ENCODE peak calls at places on chromosomes 4 and X, in ten cellular contexts. One of them, this sample, is unnamed.

GRCh38 chrX:71913156-71913950 is 2.7 kb downstream of the NHSL2 start:
- DNase-seq in stimulated activated CD4-positive, alpha-beta T cell treated with anti-CD3 and anti-CD28 coated beads, Interleukin-4, amount 100 ng/mL, for 4 hours: no peak
- DNase-seq in foreskin fibroblast: no peak
- DNase-seq in NB4: no peak
- DNase-seq in NCI-H1092: no peak
- DNase-seq in SK-N-SH: no peak
- DNase-seq in progenitor cell of endocrine pancreas: no peak
- DNase-seq in NT2/D1: no peak
- DNase-seq in NCI-H1105 treated with DMSO at 0.1 percent for 48 hours: no peak
- DNase-seq in NCI-H69: no peak
- DNase-seq in this sample: no peak

GRCh38 chr4:2948895-2949781 is 14.1 kb downstream of the NOP14 start:
- DNase-seq in NCI-H1092: no peak
- DNase-seq in progenitor cell of endocrine pancreas: no peak
- DNase-seq in foreskin fibroblast: no peak
- DNase-seq in NB4: peak
- DNase-seq in NCI-H69: no peak
- DNase-seq in NT2/D1: no peak
- DNase-seq in stimulated activated CD4-positive, alpha-beta T cell treated with anti-CD3 and anti-CD28 coated beads, Interleukin-4, amount 100 ng/mL, for 4 hours: no peak
- DNase-seq in SK-N-SH: no peak
- DNase-seq in NCI-H1105 treated with DMSO at 0.1 percent for 48 hours: no peak
- DNase-seq in this sample: no peak

GRCh38 chrX:108892501-108892900 is 156.1 kb upstream of the IRS4 start:
- DNase-seq in NCI-H69: no peak
- DNase-seq in NB4: no peak
- DNase-seq in SK-N-SH: no peak
- DNase-seq in NT2/D1: no peak
- DNase-seq in NCI-H1105 treated with DMSO at 0.1 percent for 48 hours: no peak
- DNase-seq in foreskin fibroblast: no peak
- DNase-seq in progenitor cell of endocrine pancreas: no peak
- DNase-seq in NCI-H1092: no peak
- DNase-seq in stimulated activated CD4-positive, alpha-beta T cell treated with anti-CD3 and anti-CD28 coated beads, Interleukin-4, amount 100 ng/mL, for 4 hours: no peak
- DNase-seq in this sample: no peak

GRCh38 chr4:141074098-141074878 is 59.0 kb downstream of the RNF150 start:
- DNase-seq in progenitor cell of endocrine pancreas: no peak
- DNase-seq in stimulated activated CD4-positive, alpha-beta T cell treated with anti-CD3 and anti-CD28 coated beads, Interleukin-4, amount 100 ng/mL, for 4 hours: no peak
- DNase-seq in NB4: no peak
- DNase-seq in foreskin fibroblast: no peak
- DNase-seq in NCI-H1105 treated with DMSO at 0.1 percent for 48 hours: no peak
- DNase-seq in NCI-H69: peak
- DNase-seq in NT2/D1: no peak
- DNase-seq in NCI-H1092: no peak
- DNase-seq in SK-N-SH: no peak
- DNase-seq in this sample: no peak

GRCh38 chr4:85127653-85128052 is 161.2 kb upstream of the WDFY3 start:
- DNase-seq in NCI-H1092: no peak
- DNase-seq in foreskin fibroblast: peak
- DNase-seq in progenitor cell of endocrine pancreas: no peak
- DNase-seq in stimulated activated CD4-positive, alpha-beta T cell treated with anti-CD3 and anti-CD28 coated beads, Interleukin-4, amount 100 ng/mL, for 4 hours: no peak
- DNase-seq in NCI-H69: peak
- DNase-seq in NCI-H1105 treated with DMSO at 0.1 percent for 48 hours: no peak
- DNase-seq in NB4: peak
- DNase-seq in NT2/D1: no peak
- DNase-seq in SK-N-SH: peak
- DNase-seq in this sample: peak

GRCh38 chrX:21870494-21870893 is 14.7 kb downstream of the YY2 start:
- DNase-seq in stimulated activated CD4-positive, alpha-beta T cell treated with anti-CD3 and anti-CD28 coated beads, Interleukin-4, amount 100 ng/mL, for 4 hours: no peak
- DNase-seq in NCI-H1092: no peak
- DNase-seq in SK-N-SH: no peak
- DNase-seq in progenitor cell of endocrine pancreas: no peak
- DNase-seq in NT2/D1: no peak
- DNase-seq in NCI-H69: no peak
- DNase-seq in foreskin fibroblast: no peak
- DNase-seq in NB4: no peak
- DNase-seq in NCI-H1105 treated with DMSO at 0.1 percent for 48 hours: no peak
- DNase-seq in this sample: no peak

GRCh38 chr4:171813195-171813955 is at the start of gene GALNTL6:
- DNase-seq in SK-N-SH: peak
- DNase-seq in foreskin fibroblast: no peak
- DNase-seq in progenitor cell of endocrine pancreas: no peak
- DNase-seq in NB4: no peak
- DNase-seq in stimulated activated CD4-positive, alpha-beta T cell treated with anti-CD3 and anti-CD28 coated beads, Interleukin-4, amount 100 ng/mL, for 4 hours: no peak
- DNase-seq in NCI-H69: peak
- DNase-seq in NCI-H1105 treated with DMSO at 0.1 percent for 48 hours: peak
- DNase-seq in NT2/D1: no peak
- DNase-seq in NCI-H1092: no peak
- DNase-seq in this sample: no peak

GRCh38 chr4:123352240-123352945 is 44.2 kb upstream of the SPRY1 start:
- DNase-seq in SK-N-SH: no peak
- DNase-seq in NCI-H1105 treated with DMSO at 0.1 percent for 48 hours: peak
- DNase-seq in NCI-H1092: no peak
- DNase-seq in NT2/D1: no peak
- DNase-seq in NB4: no peak
- DNase-seq in NCI-H69: peak
- DNase-seq in progenitor cell of endocrine pancreas: no peak
- DNase-seq in foreskin fibroblast: no peak
- DNase-seq in stimulated activated CD4-positive, alpha-beta T cell treated with anti-CD3 and anti-CD28 coated beads, Interleukin-4, amount 100 ng/mL, for 4 hours: no peak
- DNase-seq in this sample: no peak

GRCh38 chr4:130545596-130545995 is 1449.6 kb downstream of the C4orf33 start:
- DNase-seq in SK-N-SH: no peak
- DNase-seq in NB4: no peak
- DNase-seq in NCI-H69: no peak
- DNase-seq in foreskin fibroblast: no peak
- DNase-seq in stimulated activated CD4-positive, alpha-beta T cell treated with anti-CD3 and anti-CD28 coated beads, Interleukin-4, amount 100 ng/mL, for 4 hours: no peak
- DNase-seq in NCI-H1092: no peak
- DNase-seq in progenitor cell of endocrine pancreas: no peak
- DNase-seq in NCI-H1105 treated with DMSO at 0.1 percent for 48 hours: no peak
- DNase-seq in NT2/D1: no peak
- DNase-seq in this sample: no peak

GRCh38 chr4:180532691-180533090 is 1710.5 kb upstream of the TENM3 start:
- DNase-seq in NT2/D1: no peak
- DNase-seq in SK-N-SH: no peak
- DNase-seq in foreskin fibroblast: no peak
- DNase-seq in NB4: no peak
- DNase-seq in NCI-H69: no peak
- DNase-seq in stimulated activated CD4-positive, alpha-beta T cell treated with anti-CD3 and anti-CD28 coated beads, Interleukin-4, amount 100 ng/mL, for 4 hours: no peak
- DNase-seq in NCI-H1105 treated with DMSO at 0.1 percent for 48 hours: no peak
- DNase-seq in progenitor cell of endocrine pancreas: no peak
- DNase-seq in NCI-H1092: no peak
- DNase-seq in this sample: no peak

GRCh38 chr4:102007959-102008425 is 217.5 kb downstream of the BANK1 start:
- DNase-seq in NT2/D1: no peak
- DNase-seq in SK-N-SH: no peak
- DNase-seq in NB4: peak
- DNase-seq in NCI-H69: no peak
- DNase-seq in progenitor cell of endocrine pancreas: no peak
- DNase-seq in NCI-H1105 treated with DMSO at 0.1 percent for 48 hours: no peak
- DNase-seq in stimulated activated CD4-positive, alpha-beta T cell treated with anti-CD3 and anti-CD28 coated beads, Interleukin-4, amount 100 ng/mL, for 4 hours: no peak
- DNase-seq in foreskin fibroblast: no peak
- DNase-seq in NCI-H1092: no peak
- DNase-seq in this sample: no peak

GRCh38 chr4:98446499-98447375 is 185.6 kb downstream of the RAP1GDS1 start:
- DNase-seq in NT2/D1: no peak
- DNase-seq in foreskin fibroblast: peak
- DNase-seq in SK-N-SH: no peak
- DNase-seq in NCI-H69: no peak
- DNase-seq in stimulated activated CD4-positive, alpha-beta T cell treated with anti-CD3 and anti-CD28 coated beads, Interleukin-4, amount 100 ng/mL, for 4 hours: peak
- DNase-seq in progenitor cell of endocrine pancreas: no peak
- DNase-seq in NCI-H1092: no peak
- DNase-seq in NCI-H1105 treated with DMSO at 0.1 percent for 48 hours: no peak
- DNase-seq in NB4: peak
- DNase-seq in this sample: no peak

This sample was measured in iPS DF 6.9.